ENCODE peak calls at places on chromosome 17, in four cellular contexts. X, P, U and J are unnamed samples.

GRCh38 chr17:39606434-39607056 is 1.2 kb downstream of the NEUROD2 start:
- DNase-seq in P (no peak), X (no peak), U (no peak), J (peak)

GRCh38 chr17:39244600-39245570 is 19.1 kb upstream of the STAC2 start:
- DNase-seq in P (peak), X (peak), U (peak), J (peak)

GRCh38 chr17:62093188-62094155 is 28.4 kb upstream of the MED13 start:
- DNase-seq in U (peak), X (peak), P (peak), J (no peak)

GRCh38 chr17:31857920-31858646 is 961 bp downstream of the COPRS start:
- DNase-seq in P (no peak), X (no peak), U (no peak), J (no peak)

GRCh38 chr17:8473451-8474192 is 37.9 kb downstream of the NDEL1 start:
- DNase-seq in P (no peak), X (no peak), U (no peak), J (no peak)

GRCh38 chr17:49315974-49316570 is 46.0 kb downstream of the ZNF652 start:
- DNase-seq in X (no peak), U (no peak), P (no peak), J (no peak)

GRCh38 chr17:8964801-8965393 is 610 bp downstream of the PIK3R5 start:
- DNase-seq in U (no peak), P (no peak), X (no peak), J (no peak)

GRCh38 chr17:15973834-15974233 is 25.7 kb downstream of the ZSWIM7 start:
- DNase-seq in U (no peak), P (no peak), X (no peak), J (no peak)

GRCh38 chr17:77120866-77121265 is 19.9 kb upstream of the SEC14L1 start:
- DNase-seq in U (no peak), P (no peak), X (no peak), J (no peak)

GRCh38 chr17:64420143-64420670 is 28.7 kb upstream of the MILR1 start:
- DNase-seq in U (no peak), X (peak), P (peak), J (no peak)

GRCh38 chr17:59425085-59425901 is 93.8 kb downstream of the YPEL2 start:
- DNase-seq in X (no peak), U (no peak), P (no peak), J (no peak)

GRCh38 chr17:40922239-40922638 is 15.2 kb downstream of the KRT23 start:
- DNase-seq in U (no peak), P (peak), X (peak), J (no peak)

GRCh38 chr17:5785343-5785742 is 201.0 kb upstream of the NLRP1 start:
- DNase-seq in X (no peak), U (peak), P (no peak), J (no peak)

GRCh38 chr17:7634384-7634783 is 4.4 kb downstream of the SHBG start:
- DNase-seq in X (peak), P (no peak), U (no peak), J (no peak)

GRCh38 chr17:14749269-14749668 is 448.4 kb downstream of the HS3ST3B1 start:
- DNase-seq in U (no peak), P (no peak), X (no peak), J (no peak)

GRCh38 chr17:67365762-67366192 is 600 bp downstream of the PSMD12 start:
- DNase-seq in P (peak), X (no peak), U (no peak), J (no peak)

GRCh38 chr17:57488856-57489255 is 232.5 kb downstream of the MSI2 start:
- DNase-seq in X (no peak), U (no peak), P (no peak), J (no peak)

GRCh38 chr17:69870751-69871199 is 204.2 kb upstream of the KCNJ16 start:
- DNase-seq in P (no peak), X (no peak), U (no peak), J (no peak)

GRCh38 chr17:82493517-82493840 is 26.1 kb upstream of the FOXK2 start:
- DNase-seq in P (no peak), X (no peak), U (no peak), J (no peak)

GRCh38 chr17:78839762-78840529 is 668 bp downstream of the USP36 start:
- DNase-seq in X (peak), P (peak), U (no peak), J (no peak)

GRCh38 chr17:68431661-68432071 is 25.6 kb downstream of the WIPI1 start:
- DNase-seq in U (no peak), P (peak), X (peak), J (no peak)

GRCh38 chr17:19238167-19238505 is 970 bp downstream of the EPN2 start:
- DNase-seq in U (no peak), X (no peak), P (no peak), J (no peak)

GRCh38 chr17:82889496-82890338 is 49.9 kb upstream of the ZNF750 start:
- DNase-seq in U (no peak), X (no peak), P (peak), J (no peak)

GRCh38 chr17:50882851-50883250 is 16.7 kb upstream of the TOB1 start:
- DNase-seq in U (no peak), P (no peak), X (no peak), J (no peak)

GRCh38 chr17:16259926-16260325 is 42.9 kb downstream of the PIGL start:
- DNase-seq in U (no peak), P (no peak), X (no peak), J (no peak)

GRCh38 chr17:33262724-33263123 is 30.4 kb downstream of the ASIC2 start:
- DNase-seq in P (no peak), U (no peak), X (no peak), J (no peak)

GRCh38 chr17:78839173-78839761 is 1.3 kb downstream of the USP36 start:
- DNase-seq in U (no peak), X (peak), P (no peak), J (no peak)

GRCh38 chr17:44828919-44829557 is 1.0 kb downstream of the GJC1 start:
- DNase-seq in P (no peak), U (no peak), X (peak), J (no peak)

GRCh38 chr17:67636841-67637240 is 80.9 kb upstream of the NOL11 start:
- DNase-seq in X (no peak), P (no peak), U (no peak), J (no peak)

GRCh38 chr17:332023-332422 is 20.6 kb downstream of the RPH3AL start:
- DNase-seq in P (no peak), U (no peak), X (no peak), J (no peak)

GRCh38 chr17:1709971-1710806 is at the start of gene TLCD2:
- DNase-seq in X (peak), U (no peak), P (no peak), J (peak)

GRCh38 chr17:66635646-66636045 is 199.3 kb upstream of the CACNG5 start:
- DNase-seq in U (no peak), P (no peak), X (no peak), J (no peak)

GRCh38 chr17:67639555-67639954 is 78.2 kb upstream of the NOL11 start:
- DNase-seq in U (no peak), P (peak), X (no peak), J (no peak)

GRCh38 chr17:15279011-15279477 is 13.9 kb upstream of the PMP22 start:
- DNase-seq in X (peak), P (no peak), U (no peak), J (no peak)

GRCh38 chr17:16933317-16934132 is 38.4 kb downstream of the TNFRSF13B start:
- DNase-seq in X (no peak), P (no peak), U (no peak), J (no peak)

GRCh38 chr17:60269417-60269816 is 119.6 kb downstream of the CA4 start:
- DNase-seq in P (no peak), X (no peak), U (no peak), J (no peak)

GRCh38 chr17:38660097-38661026 is 14.4 kb downstream of the EPOP start:
- DNase-seq in X (no peak), P (no peak), U (no peak), J (no peak)

GRCh38 chr17:43611230-43611969 is 50.3 kb downstream of the MEOX1 start:
- DNase-seq in P (no peak), X (no peak), U (no peak), J (no peak)
- TF ChIP-seq HDAC6 in P (no peak), X (no peak), U (no peak), J (no peak)

GRCh38 chr17:28811594-28812135 is 30.9 kb downstream of the FAM222B start:
- DNase-seq in U (no peak), P (peak), X (peak), J (no peak)
- TF ChIP-seq HDAC6 in U (no peak), P (no peak), X (no peak), J (no peak)

GRCh38 chr17:71779482-71779881 is 341.3 kb upstream of the SOX9 start:
- DNase-seq in X (no peak), U (no peak), P (no peak), J (no peak)
- TF ChIP-seq HDAC6 in X (no peak), U (no peak), P (no peak), J (no peak)

GRCh38 chr17:4048218-4048617 is 84.0 kb upstream of the ATP2A3 start:
- DNase-seq in P (no peak), X (peak), U (no peak), J (no peak)

GRCh38 chr17:4043862-4044261 is 79.6 kb upstream of the ATP2A3 start:
- DNase-seq in P (no peak), X (no peak), U (peak), J (no peak)

GRCh38 chr17:4040784-4041183 is 76.5 kb upstream of the ATP2A3 start:
- DNase-seq in U (no peak), X (no peak), P (no peak), J (no peak)

GRCh38 chr17:4049546-4049945 is 85.3 kb upstream of the ATP2A3 start:
- DNase-seq in X (no peak), U (no peak), P (no peak), J (no peak)

GRCh38 chr17:4045477-4045876 is 81.2 kb upstream of the ATP2A3 start:
- DNase-seq in X (no peak), U (no peak), P (no peak), J (no peak)
- TF ChIP-seq HDAC6 in X (no peak), U (no peak), P (no peak), J (no peak)

GRCh38 chr17:80151333-80151732 is 4.4 kb upstream of the EIF4A3 start:
- DNase-seq in X (no peak), U (no peak), P (no peak), J (no peak)
- TF ChIP-seq HDAC6 in X (no peak), U (no peak), P (no peak), J (no peak)